ENCODE peak calls at places on chromosomes 16 and 17, in nine cellular contexts. One of them, this sample, is unnamed. For H3K4me1, the result is how much of the 10 kb centered on the place peaks cover.

GRCh38 chr17:13993106-13993505 is 76.2 kb upstream of the COX10 start:
- DNase-seq in esophagus muscularis mucosa: no peak
- DNase-seq in A549: no peak
- DNase-seq in ovary: no peak
- DNase-seq in stomach: no peak
- DNase-seq in HepG2: no peak
- DNase-seq in transverse colon: no peak
- DNase-seq in GM12878: no peak
- DNase-seq in suprapubic skin: no peak
- DNase-seq in this sample: no peak

GRCh38 chr17:5209396-5209795 is 17.7 kb upstream of the ZNF594 start:
- DNase-seq in stomach: no peak
- DNase-seq in HepG2: no peak
- DNase-seq in suprapubic skin: no peak
- DNase-seq in A549: no peak
- DNase-seq in GM12878: no peak
- DNase-seq in ovary: no peak
- DNase-seq in transverse colon: no peak
- DNase-seq in esophagus muscularis mucosa: no peak
- DNase-seq in this sample: no peak

GRCh38 chr16:22023505-22023904 is 15.6 kb downstream of the MOSMO start:
- DNase-seq in suprapubic skin: no peak
- DNase-seq in transverse colon: no peak
- DNase-seq in ovary: no peak
- DNase-seq in stomach: no peak
- DNase-seq in GM12878: peak
- DNase-seq in A549: no peak
- DNase-seq in esophagus muscularis mucosa: no peak
- DNase-seq in HepG2: no peak
- DNase-seq in this sample: no peak

GRCh38 chr16:86818701-86819522 is 240.6 kb downstream of the FOXL1 start:
- DNase-seq in A549: no peak
- DNase-seq in GM12878: no peak
- DNase-seq in stomach: no peak
- DNase-seq in HepG2: no peak
- DNase-seq in suprapubic skin: no peak
- DNase-seq in transverse colon: no peak
- DNase-seq in esophagus muscularis mucosa: no peak
- DNase-seq in ovary: no peak
- DNase-seq in this sample: no peak

GRCh38 chr16:53775821-53776431 is 72.0 kb downstream of the FTO start:
- DNase-seq in stomach: peak
- DNase-seq in transverse colon: peak
- DNase-seq in GM12878: no peak
- DNase-seq in suprapubic skin: no peak
- DNase-seq in esophagus muscularis mucosa: no peak
- DNase-seq in ovary: no peak
- DNase-seq in HepG2: peak
- DNase-seq in A549: peak
- DNase-seq in this sample: peak

GRCh38 chr16:66399031-66399430 is 28.1 kb upstream of the BEAN1 start:
- DNase-seq in HepG2: no peak
- DNase-seq in esophagus muscularis mucosa: no peak
- DNase-seq in A549: no peak
- DNase-seq in GM12878: no peak
- DNase-seq in ovary: no peak
- DNase-seq in stomach: no peak
- DNase-seq in suprapubic skin: no peak
- DNase-seq in transverse colon: no peak
- DNase-seq in this sample: no peak

GRCh38 chr17:8382052-8382879 is 727 bp downstream of the RPL26 start:
- DNase-seq in transverse colon: no peak
- DNase-seq in HepG2: no peak
- DNase-seq in GM12878: no peak
- DNase-seq in suprapubic skin: no peak
- DNase-seq in A549: no peak
- DNase-seq in ovary: no peak
- DNase-seq in stomach: no peak
- DNase-seq in esophagus muscularis mucosa: no peak
- DNase-seq in this sample: no peak

GRCh38 chr16:12575288-12575687 is 228.4 kb downstream of the CPPED1 start:
- DNase-seq in A549: no peak
- DNase-seq in HepG2: no peak
- DNase-seq in transverse colon: no peak
- DNase-seq in suprapubic skin: no peak
- DNase-seq in stomach: no peak
- DNase-seq in esophagus muscularis mucosa: no peak
- DNase-seq in GM12878: no peak
- DNase-seq in ovary: no peak
- DNase-seq in this sample: no peak

GRCh38 chr17:4035081-4035680 is 70.9 kb upstream of the ATP2A3 start:
- DNase-seq in suprapubic skin: no peak
- DNase-seq in GM12878: no peak
- DNase-seq in esophagus muscularis mucosa: no peak
- DNase-seq in stomach: no peak
- DNase-seq in transverse colon: no peak
- DNase-seq in ovary: no peak
- DNase-seq in HepG2: no peak
- DNase-seq in A549: no peak
- DNase-seq in this sample: no peak

GRCh38 chr17:50177983-50178834 is 12.4 kb downstream of the SGCA start:
- DNase-seq in ovary: peak
- DNase-seq in esophagus muscularis mucosa: peak
- DNase-seq in suprapubic skin: no peak
- DNase-seq in A549: peak
- DNase-seq in HepG2: peak
- DNase-seq in GM12878: no peak
- DNase-seq in stomach: peak
- DNase-seq in transverse colon: peak
- DNase-seq in this sample: peak

DNA sequence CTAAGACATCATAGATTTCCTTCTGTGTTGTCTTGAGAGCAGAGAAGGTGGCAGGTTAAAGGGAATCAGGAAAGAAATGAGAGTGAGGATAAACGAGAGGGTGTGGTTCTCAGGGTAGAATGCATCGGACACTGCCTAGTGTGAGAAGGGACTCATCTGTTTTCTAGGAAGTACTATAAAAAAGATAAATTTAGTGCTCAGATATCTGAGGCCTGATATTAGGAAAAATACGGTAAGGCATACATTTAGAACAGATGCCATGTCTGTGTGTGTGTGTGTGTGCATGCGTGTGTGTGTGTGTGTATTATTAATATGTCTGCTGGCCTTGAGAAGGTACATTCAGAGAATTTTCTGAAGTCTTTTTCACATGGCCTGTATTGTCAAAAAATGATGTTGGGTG is 414.9 kb downstream of the MAF start:
- DNase-seq in stomach: no peak
- DNase-seq in suprapubic skin: no peak
- DNase-seq in GM12878: no peak
- DNase-seq in HepG2: no peak
- DNase-seq in esophagus muscularis mucosa: no peak
- DNase-seq in ovary: no peak
- DNase-seq in A549: no peak
- DNase-seq in transverse colon: no peak
- DNase-seq in this sample: no peak
- H3K4me1 ChIP-seq in stomach: under half
- H3K4me1 ChIP-seq in suprapubic skin: under half
- H3K4me1 ChIP-seq in GM12878: under half
- H3K4me1 ChIP-seq in HepG2: under half
- H3K4me1 ChIP-seq in esophagus muscularis mucosa: under half
- H3K4me1 ChIP-seq in ovary: under half
- H3K4me1 ChIP-seq in A549: under half
- H3K4me1 ChIP-seq in transverse colon: under half
- H3K4me1 ChIP-seq in this sample: under half

GRCh38 chr16:81632392-81633146 is 146.5 kb upstream of the PLCG2 start:
- DNase-seq in HepG2: no peak
- DNase-seq in esophagus muscularis mucosa: no peak
- DNase-seq in transverse colon: peak
- DNase-seq in suprapubic skin: no peak
- DNase-seq in GM12878: no peak
- DNase-seq in A549: peak
- DNase-seq in stomach: peak
- DNase-seq in ovary: no peak
- DNase-seq in this sample: no peak
- TF ChIP-seq EP300 in HepG2: no peak
- TF ChIP-seq EP300 in esophagus muscularis mucosa: no peak
- TF ChIP-seq EP300 in transverse colon: no peak
- TF ChIP-seq EP300 in suprapubic skin: no peak
- TF ChIP-seq EP300 in GM12878: no peak
- TF ChIP-seq EP300 in A549: no peak
- TF ChIP-seq EP300 in stomach: no peak
- TF ChIP-seq EP300 in ovary: no peak
- TF ChIP-seq EP300 in this sample: no peak

GRCh38 chr17:57915532-57915931 is 39.7 kb downstream of the CUEDC1 start:
- DNase-seq in stomach: no peak
- DNase-seq in GM12878: no peak
- DNase-seq in A549: no peak
- DNase-seq in esophagus muscularis mucosa: no peak
- DNase-seq in transverse colon: no peak
- DNase-seq in suprapubic skin: no peak
- DNase-seq in ovary: no peak
- DNase-seq in HepG2: no peak
- DNase-seq in this sample: no peak
- H3K4me1 ChIP-seq in stomach: half or more
- H3K4me1 ChIP-seq in GM12878: under half
- H3K4me1 ChIP-seq in A549: half or more
- H3K4me1 ChIP-seq in esophagus muscularis mucosa: half or more
- H3K4me1 ChIP-seq in transverse colon: half or more
- H3K4me1 ChIP-seq in suprapubic skin: half or more
- H3K4me1 ChIP-seq in ovary: under half
- H3K4me1 ChIP-seq in HepG2: under half
- H3K4me1 ChIP-seq in this sample: half or more

DNA sequence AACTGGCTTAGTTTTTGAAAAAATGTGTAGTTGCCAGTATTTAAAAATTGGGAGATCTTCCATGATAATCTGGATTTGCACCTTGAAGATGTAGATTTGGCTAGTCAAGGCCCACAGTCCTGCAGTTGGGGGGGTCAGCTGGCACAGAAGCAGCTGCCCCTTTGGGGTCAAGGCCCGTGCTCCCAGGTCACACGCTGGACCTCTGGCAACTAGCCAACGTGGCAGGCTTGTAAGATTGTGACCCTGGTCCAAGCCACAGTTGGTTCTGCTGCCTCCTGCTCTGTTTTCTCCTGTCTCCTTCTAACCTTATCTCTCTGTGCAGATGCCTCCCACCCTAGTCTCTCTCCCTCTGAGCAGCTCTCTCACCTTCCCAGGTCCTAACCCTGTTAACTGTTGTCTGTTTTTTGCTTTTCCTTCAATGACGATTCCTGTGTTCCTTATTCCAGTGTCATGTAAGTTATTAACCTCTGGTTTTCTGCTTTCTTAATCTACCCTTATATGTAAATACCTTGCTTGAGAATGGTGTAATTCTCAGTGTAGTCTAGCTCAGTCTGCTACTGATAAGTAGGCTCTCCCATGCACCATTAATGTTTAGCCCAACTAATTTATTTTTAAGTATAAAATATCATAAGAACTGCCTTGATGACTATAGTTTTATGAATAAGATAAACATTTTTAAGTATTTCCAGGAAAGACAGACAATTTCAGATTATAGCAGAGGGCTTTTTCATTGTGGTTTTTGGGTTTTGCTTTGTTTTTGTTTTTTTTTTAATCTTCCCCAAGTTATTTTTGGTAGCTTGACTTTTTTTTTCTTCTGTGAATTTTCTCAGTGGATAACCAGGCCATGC is 28.0 kb downstream of the CLEC16A start:
- DNase-seq in suprapubic skin: no peak
- DNase-seq in HepG2: no peak
- DNase-seq in GM12878: no peak
- DNase-seq in A549: no peak
- DNase-seq in transverse colon: no peak
- DNase-seq in ovary: peak
- DNase-seq in stomach: no peak
- DNase-seq in esophagus muscularis mucosa: no peak
- DNase-seq in this sample: no peak
- TF ChIP-seq EP300 in suprapubic skin: no peak
- TF ChIP-seq EP300 in HepG2: no peak
- TF ChIP-seq EP300 in GM12878: no peak
- TF ChIP-seq EP300 in A549: no peak
- TF ChIP-seq EP300 in transverse colon: no peak
- TF ChIP-seq EP300 in ovary: no peak
- TF ChIP-seq EP300 in stomach: no peak
- TF ChIP-seq EP300 in esophagus muscularis mucosa: no peak
- TF ChIP-seq EP300 in this sample: no peak

GRCh38 chr17:48727415-48728175 is 955 bp downstream of the HOXB13 start:
- DNase-seq in HepG2: no peak
- DNase-seq in GM12878: no peak
- DNase-seq in stomach: no peak
- DNase-seq in ovary: no peak
- DNase-seq in transverse colon: no peak
- DNase-seq in esophagus muscularis mucosa: no peak
- DNase-seq in suprapubic skin: no peak
- DNase-seq in A549: no peak
- DNase-seq in this sample: no peak

GRCh38 chr17:48728232-48729231 is at the start of gene HOXB13:
- DNase-seq in HepG2: no peak
- DNase-seq in suprapubic skin: no peak
- DNase-seq in GM12878: no peak
- DNase-seq in A549: peak
- DNase-seq in esophagus muscularis mucosa: no peak
- DNase-seq in transverse colon: peak
- DNase-seq in stomach: peak
- DNase-seq in ovary: no peak
- DNase-seq in this sample: no peak

GRCh38 chr17:48730240-48730550 is 1.6 kb upstream of the HOXB13 start:
- DNase-seq in esophagus muscularis mucosa: no peak
- DNase-seq in stomach: no peak
- DNase-seq in A549: no peak
- DNase-seq in suprapubic skin: no peak
- DNase-seq in GM12878: no peak
- DNase-seq in HepG2: no peak
- DNase-seq in transverse colon: no peak
- DNase-seq in ovary: no peak
- DNase-seq in this sample: no peak

GRCh38 chr17:48731355-48731754 is 2.8 kb upstream of the HOXB13 start:
- DNase-seq in stomach: no peak
- DNase-seq in esophagus muscularis mucosa: no peak
- DNase-seq in transverse colon: no peak
- DNase-seq in A549: no peak
- DNase-seq in ovary: no peak
- DNase-seq in HepG2: no peak
- DNase-seq in GM12878: no peak
- DNase-seq in suprapubic skin: no peak
- DNase-seq in this sample: no peak

GRCh38 chr17:48729335-48730239 is 1.0 kb upstream of the HOXB13 start:
- DNase-seq in esophagus muscularis mucosa: no peak
- DNase-seq in GM12878: no peak
- DNase-seq in transverse colon: no peak
- DNase-seq in HepG2: no peak
- DNase-seq in suprapubic skin: no peak
- DNase-seq in stomach: no peak
- DNase-seq in A549: no peak
- DNase-seq in ovary: no peak
- DNase-seq in this sample: no peak
- H3K4me1 ChIP-seq in esophagus muscularis mucosa: half or more
- H3K4me1 ChIP-seq in GM12878: under half
- H3K4me1 ChIP-seq in transverse colon: under half
- H3K4me1 ChIP-seq in HepG2: under half
- H3K4me1 ChIP-seq in suprapubic skin: under half
- H3K4me1 ChIP-seq in stomach: under half
- H3K4me1 ChIP-seq in A549: under half
- H3K4me1 ChIP-seq in ovary: under half
- H3K4me1 ChIP-seq in this sample: under half

This sample was measured in tibial nerve.